ENCODE peak calls at places on chromosomes 7 and 10, in eight cellular contexts. One of them, this sample, is unnamed.

GRCh38 chr7:82534687-82535086 is 91.1 kb upstream of the CACNA2D1 start:
- DNase-seq in globus pallidus: no peak
- DNase-seq in SHP77: no peak
- DNase-seq in tibial artery: no peak
- DNase-seq in body of pancreas: peak; percentile 5
- DNase-seq in effector memory CD8-positive, alpha-beta T cell: no peak
- DNase-seq in T-cell: no peak
- DNase-seq in activated CD4-positive, alpha-beta T cell treated with anti-CD3 and anti-CD28 coated beads for 48 hours: no peak
- DNase-seq in this sample: no peak

GRCh38 chr7:33922820-33923219 is 17.5 kb downstream of the BMPER start:
- DNase-seq in globus pallidus: no peak
- DNase-seq in SHP77: no peak
- DNase-seq in tibial artery: peak; percentile 78
- DNase-seq in body of pancreas: peak; percentile 14
- DNase-seq in effector memory CD8-positive, alpha-beta T cell: no peak
- DNase-seq in T-cell: no peak
- DNase-seq in activated CD4-positive, alpha-beta T cell treated with anti-CD3 and anti-CD28 coated beads for 48 hours: no peak
- DNase-seq in this sample: peak; percentile 48

GRCh38 chr7:42981595-42981994 is 49.4 kb downstream of the MRPL32 start:
- DNase-seq in globus pallidus: no peak
- DNase-seq in SHP77: no peak
- DNase-seq in tibial artery: no peak
- DNase-seq in body of pancreas: no peak
- DNase-seq in effector memory CD8-positive, alpha-beta T cell: no peak
- DNase-seq in T-cell: no peak
- DNase-seq in activated CD4-positive, alpha-beta T cell treated with anti-CD3 and anti-CD28 coated beads for 48 hours: no peak
- DNase-seq in this sample: no peak

GRCh38 chr7:945147-945555 is 9.3 kb downstream of the ADAP1 start:
- DNase-seq in globus pallidus: no peak
- DNase-seq in SHP77: no peak
- DNase-seq in tibial artery: no peak
- DNase-seq in body of pancreas: no peak
- DNase-seq in effector memory CD8-positive, alpha-beta T cell: no peak
- DNase-seq in T-cell: no peak
- DNase-seq in activated CD4-positive, alpha-beta T cell treated with anti-CD3 and anti-CD28 coated beads for 48 hours: no peak
- DNase-seq in this sample: peak; percentile 29

GRCh38 chr10:117175215-117175900 is 21.9 kb upstream of the KCNK18 start:
- DNase-seq in globus pallidus: peak; percentile 37
- DNase-seq in SHP77: no peak
- DNase-seq in tibial artery: no peak
- DNase-seq in body of pancreas: peak; percentile 37
- DNase-seq in effector memory CD8-positive, alpha-beta T cell: no peak
- DNase-seq in T-cell: no peak
- DNase-seq in activated CD4-positive, alpha-beta T cell treated with anti-CD3 and anti-CD28 coated beads for 48 hours: peak; percentile 35
- DNase-seq in this sample: peak; percentile 54

GRCh38 chr7:151340794-151341356 is 737 bp upstream of the NUB1 start:
- DNase-seq in globus pallidus: no peak
- DNase-seq in SHP77: no peak
- DNase-seq in tibial artery: no peak
- DNase-seq in body of pancreas: no peak
- DNase-seq in effector memory CD8-positive, alpha-beta T cell: no peak
- DNase-seq in T-cell: no peak
- DNase-seq in activated CD4-positive, alpha-beta T cell treated with anti-CD3 and anti-CD28 coated beads for 48 hours: no peak
- DNase-seq in this sample: no peak

GRCh38 chr10:88642991-88643390 is 21.3 kb upstream of the LIPF start:
- DNase-seq in globus pallidus: no peak
- DNase-seq in SHP77: no peak
- DNase-seq in tibial artery: no peak
- DNase-seq in body of pancreas: no peak
- DNase-seq in effector memory CD8-positive, alpha-beta T cell: no peak
- DNase-seq in T-cell: no peak
- DNase-seq in activated CD4-positive, alpha-beta T cell treated with anti-CD3 and anti-CD28 coated beads for 48 hours: no peak
- DNase-seq in this sample: no peak

GRCh38 chr7:6200971-6201370 is 71.5 kb downstream of the CYTH3 start:
- DNase-seq in globus pallidus: no peak
- DNase-seq in SHP77: no peak
- DNase-seq in tibial artery: no peak
- DNase-seq in body of pancreas: no peak
- DNase-seq in effector memory CD8-positive, alpha-beta T cell: no peak
- DNase-seq in T-cell: no peak
- DNase-seq in activated CD4-positive, alpha-beta T cell treated with anti-CD3 and anti-CD28 coated beads for 48 hours: no peak
- DNase-seq in this sample: no peak

GRCh38 chr7:15921576-15921975 is 235.1 kb upstream of the MEOX2 start:
- DNase-seq in globus pallidus: no peak
- DNase-seq in SHP77: no peak
- DNase-seq in tibial artery: no peak
- DNase-seq in body of pancreas: no peak
- DNase-seq in effector memory CD8-positive, alpha-beta T cell: no peak
- DNase-seq in T-cell: no peak
- DNase-seq in activated CD4-positive, alpha-beta T cell treated with anti-CD3 and anti-CD28 coated beads for 48 hours: no peak
- DNase-seq in this sample: no peak

GRCh38 chr10:114825513-114826253 is 4.1 kb downstream of the FHIP2A start:
- DNase-seq in globus pallidus: no peak
- DNase-seq in SHP77: no peak
- DNase-seq in tibial artery: no peak
- DNase-seq in body of pancreas: peak; percentile 23
- DNase-seq in effector memory CD8-positive, alpha-beta T cell: no peak
- DNase-seq in T-cell: no peak
- DNase-seq in activated CD4-positive, alpha-beta T cell treated with anti-CD3 and anti-CD28 coated beads for 48 hours: peak; percentile 20
- DNase-seq in this sample: no peak

GRCh38 chr7:108235451-108236061 is 105.4 kb upstream of the LAMB4 start:
- DNase-seq in globus pallidus: no peak
- DNase-seq in SHP77: no peak
- DNase-seq in tibial artery: no peak
- DNase-seq in body of pancreas: peak; percentile 41
- DNase-seq in effector memory CD8-positive, alpha-beta T cell: no peak
- DNase-seq in T-cell: no peak
- DNase-seq in activated CD4-positive, alpha-beta T cell treated with anti-CD3 and anti-CD28 coated beads for 48 hours: no peak
- DNase-seq in this sample: no peak

GRCh38 chr7:39691821-39692220 is 68.4 kb downstream of the RALA start:
- DNase-seq in globus pallidus: no peak
- DNase-seq in SHP77: no peak
- DNase-seq in tibial artery: no peak
- DNase-seq in body of pancreas: no peak
- DNase-seq in effector memory CD8-positive, alpha-beta T cell: no peak
- DNase-seq in T-cell: no peak
- DNase-seq in activated CD4-positive, alpha-beta T cell treated with anti-CD3 and anti-CD28 coated beads for 48 hours: no peak
- DNase-seq in this sample: no peak

GRCh38 chr7:144019457-144019856 is 19.3 kb downstream of the OR6B1 start:
- DNase-seq in globus pallidus: no peak
- DNase-seq in SHP77: no peak
- DNase-seq in tibial artery: peak; percentile 30
- DNase-seq in body of pancreas: no peak
- DNase-seq in effector memory CD8-positive, alpha-beta T cell: no peak
- DNase-seq in T-cell: no peak
- DNase-seq in activated CD4-positive, alpha-beta T cell treated with anti-CD3 and anti-CD28 coated beads for 48 hours: no peak
- DNase-seq in this sample: no peak

GRCh38 chr10:14571866-14572507 is 202.7 kb downstream of the FAM107B start:
- DNase-seq in globus pallidus: peak; percentile 98
- DNase-seq in SHP77: no peak
- DNase-seq in tibial artery: peak; percentile 64
- DNase-seq in body of pancreas: peak; percentile 91
- DNase-seq in effector memory CD8-positive, alpha-beta T cell: peak; percentile 53
- DNase-seq in T-cell: peak; percentile 62
- DNase-seq in activated CD4-positive, alpha-beta T cell treated with anti-CD3 and anti-CD28 coated beads for 48 hours: peak; percentile 75
- DNase-seq in this sample: no peak

GRCh38 chr7:11256501-11256900 is 282.8 kb downstream of the PHF14 start:
- DNase-seq in globus pallidus: no peak
- DNase-seq in SHP77: no peak
- DNase-seq in tibial artery: no peak
- DNase-seq in body of pancreas: no peak
- DNase-seq in effector memory CD8-positive, alpha-beta T cell: no peak
- DNase-seq in T-cell: no peak
- DNase-seq in activated CD4-positive, alpha-beta T cell treated with anti-CD3 and anti-CD28 coated beads for 48 hours: no peak
- DNase-seq in this sample: no peak

GRCh38 chr7:1193593-1194424 is 33.8 kb upstream of the ZFAND2A start:
- DNase-seq in globus pallidus: peak; percentile 40
- DNase-seq in SHP77: peak; percentile 82
- DNase-seq in tibial artery: no peak
- DNase-seq in body of pancreas: peak; percentile 78
- DNase-seq in effector memory CD8-positive, alpha-beta T cell: no peak
- DNase-seq in T-cell: no peak
- DNase-seq in activated CD4-positive, alpha-beta T cell treated with anti-CD3 and anti-CD28 coated beads for 48 hours: peak; percentile 51
- DNase-seq in this sample: peak; percentile 74

GRCh38 chr7:50504646-50505546 is 54.7 kb upstream of the FIGNL1 start:
- DNase-seq in globus pallidus: no peak
- DNase-seq in SHP77: no peak
- DNase-seq in tibial artery: no peak
- DNase-seq in body of pancreas: no peak
- DNase-seq in effector memory CD8-positive, alpha-beta T cell: no peak
- DNase-seq in T-cell: no peak
- DNase-seq in activated CD4-positive, alpha-beta T cell treated with anti-CD3 and anti-CD28 coated beads for 48 hours: no peak
- DNase-seq in this sample: no peak

GRCh38 chr7:70540641-70541040 is 591.3 kb upstream of the GALNT17 start:
- DNase-seq in globus pallidus: no peak
- DNase-seq in SHP77: no peak
- DNase-seq in tibial artery: no peak
- DNase-seq in body of pancreas: no peak
- DNase-seq in effector memory CD8-positive, alpha-beta T cell: no peak
- DNase-seq in T-cell: no peak
- DNase-seq in activated CD4-positive, alpha-beta T cell treated with anti-CD3 and anti-CD28 coated beads for 48 hours: no peak
- DNase-seq in this sample: no peak

GRCh38 chr7:97003262-97004236 is 1.8 kb upstream of the DLX6 start:
- DNase-seq in globus pallidus: no peak
- DNase-seq in SHP77: no peak
- DNase-seq in tibial artery: no peak
- DNase-seq in body of pancreas: no peak
- DNase-seq in effector memory CD8-positive, alpha-beta T cell: no peak
- DNase-seq in T-cell: no peak
- DNase-seq in activated CD4-positive, alpha-beta T cell treated with anti-CD3 and anti-CD28 coated beads for 48 hours: no peak
- DNase-seq in this sample: no peak

GRCh38 chr10:125060038-125060437 is 100.3 kb downstream of the CTBP2 start:
- DNase-seq in globus pallidus: no peak
- DNase-seq in SHP77: no peak
- DNase-seq in tibial artery: no peak
- DNase-seq in body of pancreas: no peak
- DNase-seq in effector memory CD8-positive, alpha-beta T cell: no peak
- DNase-seq in T-cell: no peak
- DNase-seq in activated CD4-positive, alpha-beta T cell treated with anti-CD3 and anti-CD28 coated beads for 48 hours: no peak
- DNase-seq in this sample: no peak

GRCh38 chr10:119022846-119023552 is 6.5 kb upstream of the NANOS1 start:
- DNase-seq in globus pallidus: no peak
- DNase-seq in SHP77: no peak
- DNase-seq in tibial artery: no peak
- DNase-seq in body of pancreas: no peak
- DNase-seq in effector memory CD8-positive, alpha-beta T cell: no peak
- DNase-seq in T-cell: no peak
- DNase-seq in activated CD4-positive, alpha-beta T cell treated with anti-CD3 and anti-CD28 coated beads for 48 hours: no peak
- DNase-seq in this sample: no peak

GRCh38 chr10:64054392-64054791 is 533.2 kb downstream of the REEP3 start:
- DNase-seq in globus pallidus: no peak
- DNase-seq in SHP77: no peak
- DNase-seq in tibial artery: no peak
- DNase-seq in body of pancreas: no peak
- DNase-seq in effector memory CD8-positive, alpha-beta T cell: no peak
- DNase-seq in T-cell: no peak
- DNase-seq in activated CD4-positive, alpha-beta T cell treated with anti-CD3 and anti-CD28 coated beads for 48 hours: no peak
- DNase-seq in this sample: no peak

GRCh38 chr10:17025444-17026295 is 103.9 kb downstream of the CUBN start:
- DNase-seq in globus pallidus: no peak
- DNase-seq in SHP77: no peak
- DNase-seq in tibial artery: peak; percentile 55
- DNase-seq in body of pancreas: peak; percentile 12
- DNase-seq in effector memory CD8-positive, alpha-beta T cell: peak; percentile 29
- DNase-seq in T-cell: peak; percentile 29
- DNase-seq in activated CD4-positive, alpha-beta T cell treated with anti-CD3 and anti-CD28 coated beads for 48 hours: peak; percentile 85
- DNase-seq in this sample: no peak

GRCh38 chr7:26681819-26682418 is 182.5 kb downstream of the SKAP2 start:
- DNase-seq in globus pallidus: no peak
- DNase-seq in SHP77: no peak
- DNase-seq in tibial artery: no peak
- DNase-seq in body of pancreas: no peak
- DNase-seq in effector memory CD8-positive, alpha-beta T cell: peak; percentile 28
- DNase-seq in T-cell: no peak
- DNase-seq in activated CD4-positive, alpha-beta T cell treated with anti-CD3 and anti-CD28 coated beads for 48 hours: no peak
- DNase-seq in this sample: no peak

GRCh38 chr7:877312-878232 is 1.2 kb downstream of the GET4 start:
- DNase-seq in globus pallidus: no peak
- DNase-seq in SHP77: peak; percentile 37
- DNase-seq in tibial artery: no peak
- DNase-seq in body of pancreas: peak; percentile 69
- DNase-seq in effector memory CD8-positive, alpha-beta T cell: no peak
- DNase-seq in T-cell: no peak
- DNase-seq in activated CD4-positive, alpha-beta T cell treated with anti-CD3 and anti-CD28 coated beads for 48 hours: peak; percentile 28
- DNase-seq in this sample: no peak

GRCh38 chr7:98106647-98107312 is at the start of gene LMTK2:
- DNase-seq in globus pallidus: peak; percentile 87
- DNase-seq in SHP77: peak; percentile 62
- DNase-seq in tibial artery: peak; percentile 96
- DNase-seq in body of pancreas: peak; percentile 97
- DNase-seq in effector memory CD8-positive, alpha-beta T cell: peak; percentile 99
- DNase-seq in T-cell: peak; percentile 90
- DNase-seq in activated CD4-positive, alpha-beta T cell treated with anti-CD3 and anti-CD28 coated beads for 48 hours: peak; percentile 97
- DNase-seq in this sample: peak; percentile 97

GRCh38 chr7:101173752-101174244 is 6.3 kb downstream of the NAT16 start:
- DNase-seq in globus pallidus: no peak
- DNase-seq in SHP77: peak; percentile 30
- DNase-seq in tibial artery: no peak
- DNase-seq in body of pancreas: peak; percentile 31
- DNase-seq in effector memory CD8-positive, alpha-beta T cell: peak; percentile 59
- DNase-seq in T-cell: peak; percentile 53
- DNase-seq in activated CD4-positive, alpha-beta T cell treated with anti-CD3 and anti-CD28 coated beads for 48 hours: peak; percentile 83
- DNase-seq in this sample: no peak

GRCh38 chr10:16828731-16829175 is 11.5 kb upstream of the RSU1 start:
- DNase-seq in globus pallidus: no peak
- DNase-seq in SHP77: no peak
- DNase-seq in tibial artery: peak; percentile 36
- DNase-seq in body of pancreas: peak; percentile 46
- DNase-seq in effector memory CD8-positive, alpha-beta T cell: no peak
- DNase-seq in T-cell: no peak
- DNase-seq in activated CD4-positive, alpha-beta T cell treated with anti-CD3 and anti-CD28 coated beads for 48 hours: no peak
- DNase-seq in this sample: no peak

GRCh38 chr7:28564755-28565374 is 152.5 kb downstream of the CREB5 start:
- DNase-seq in globus pallidus: no peak
- DNase-seq in SHP77: no peak
- DNase-seq in tibial artery: no peak
- DNase-seq in body of pancreas: no peak
- DNase-seq in effector memory CD8-positive, alpha-beta T cell: no peak
- DNase-seq in T-cell: no peak
- DNase-seq in activated CD4-positive, alpha-beta T cell treated with anti-CD3 and anti-CD28 coated beads for 48 hours: no peak
- DNase-seq in this sample: no peak

GRCh38 chr7:94060772-94061171 is 56.6 kb upstream of the BET1 start:
- DNase-seq in globus pallidus: no peak
- DNase-seq in SHP77: no peak
- DNase-seq in tibial artery: no peak
- DNase-seq in body of pancreas: no peak
- DNase-seq in effector memory CD8-positive, alpha-beta T cell: no peak
- DNase-seq in T-cell: no peak
- DNase-seq in activated CD4-positive, alpha-beta T cell treated with anti-CD3 and anti-CD28 coated beads for 48 hours: no peak
- DNase-seq in this sample: no peak

GRCh38 chr7:71198887-71199286 is 66.9 kb downstream of the GALNT17 start:
- DNase-seq in globus pallidus: no peak
- DNase-seq in SHP77: no peak
- DNase-seq in tibial artery: no peak
- DNase-seq in body of pancreas: no peak
- DNase-seq in effector memory CD8-positive, alpha-beta T cell: no peak
- DNase-seq in T-cell: no peak
- DNase-seq in activated CD4-positive, alpha-beta T cell treated with anti-CD3 and anti-CD28 coated beads for 48 hours: no peak
- DNase-seq in this sample: no peak

GRCh38 chr10:123798856-123799255 is 92.8 kb downstream of the CPXM2 start:
- DNase-seq in globus pallidus: no peak
- DNase-seq in SHP77: no peak
- DNase-seq in tibial artery: no peak
- DNase-seq in body of pancreas: no peak
- DNase-seq in effector memory CD8-positive, alpha-beta T cell: no peak
- DNase-seq in T-cell: no peak
- DNase-seq in activated CD4-positive, alpha-beta T cell treated with anti-CD3 and anti-CD28 coated beads for 48 hours: no peak
- DNase-seq in this sample: no peak

GRCh38 chr10:16789765-16790164 is 27.5 kb downstream of the RSU1 start:
- DNase-seq in globus pallidus: no peak
- DNase-seq in SHP77: no peak
- DNase-seq in tibial artery: no peak
- DNase-seq in body of pancreas: no peak
- DNase-seq in effector memory CD8-positive, alpha-beta T cell: no peak
- DNase-seq in T-cell: no peak
- DNase-seq in activated CD4-positive, alpha-beta T cell treated with anti-CD3 and anti-CD28 coated beads for 48 hours: no peak
- DNase-seq in this sample: no peak

GRCh38 chr7:47991270-47991669 is 11.9 kb upstream of the HUS1 start:
- DNase-seq in globus pallidus: no peak
- DNase-seq in SHP77: no peak
- DNase-seq in tibial artery: no peak
- DNase-seq in body of pancreas: no peak
- DNase-seq in effector memory CD8-positive, alpha-beta T cell: no peak
- DNase-seq in T-cell: no peak
- DNase-seq in activated CD4-positive, alpha-beta T cell treated with anti-CD3 and anti-CD28 coated beads for 48 hours: no peak
- DNase-seq in this sample: no peak